ENCODE peak calls at places on chromosome 6, in five cellular contexts. N, H, A, U and I are unnamed samples. For H3K4me1, the result is how much of the 10 kb centered on the place peaks cover.

GRCh38 chr6:83844170-83844569 is 9.0 kb upstream of the RIPPLY2 start:
- DNase-seq in N (no peak), H (no peak), A (no peak), U (no peak), I (no peak)

GRCh38 chr6:39695447-39695846 is 29.8 kb downstream of the KIF6 start:
- DNase-seq in N (no peak), H (no peak), A (no peak), U (no peak), I (no peak)

GRCh38 chr6:162817196-162817595 is 89.4 kb downstream of the PACRG start:
- DNase-seq in N (no peak), H (no peak), A (no peak), U (no peak), I (no peak)

GRCh38 chr6:163983601-163984445 is 569.3 kb downstream of the QKI start:
- DNase-seq in N (peak), H (no peak), A (no peak), U (no peak), I (no peak)

GRCh38 chr6:38997128-38997761 is 51.3 kb upstream of the GLP1R start:
- DNase-seq in N (peak), H (peak), A (peak), U (peak), I (no peak)

GRCh38 chr6:21003780-21004541 is 469.7 kb downstream of the CDKAL1 start:
- DNase-seq in N (peak), H (no peak), A (peak), U (peak), I (no peak)

GRCh38 chr6:38233161-38233791 is 406.5 kb downstream of the BTBD9 start:
- DNase-seq in N (no peak), H (no peak), A (peak), U (no peak), I (no peak)

GRCh38 chr6:74602206-74602605 is 603.6 kb downstream of the COL12A1 start:
- DNase-seq in N (no peak), H (no peak), A (no peak), U (no peak), I (no peak)

GRCh38 chr6:119501798-119502483 is 152.4 kb upstream of the MAN1A1 start:
- DNase-seq in N (no peak), H (no peak), A (no peak), U (no peak), I (no peak)

DNA sequence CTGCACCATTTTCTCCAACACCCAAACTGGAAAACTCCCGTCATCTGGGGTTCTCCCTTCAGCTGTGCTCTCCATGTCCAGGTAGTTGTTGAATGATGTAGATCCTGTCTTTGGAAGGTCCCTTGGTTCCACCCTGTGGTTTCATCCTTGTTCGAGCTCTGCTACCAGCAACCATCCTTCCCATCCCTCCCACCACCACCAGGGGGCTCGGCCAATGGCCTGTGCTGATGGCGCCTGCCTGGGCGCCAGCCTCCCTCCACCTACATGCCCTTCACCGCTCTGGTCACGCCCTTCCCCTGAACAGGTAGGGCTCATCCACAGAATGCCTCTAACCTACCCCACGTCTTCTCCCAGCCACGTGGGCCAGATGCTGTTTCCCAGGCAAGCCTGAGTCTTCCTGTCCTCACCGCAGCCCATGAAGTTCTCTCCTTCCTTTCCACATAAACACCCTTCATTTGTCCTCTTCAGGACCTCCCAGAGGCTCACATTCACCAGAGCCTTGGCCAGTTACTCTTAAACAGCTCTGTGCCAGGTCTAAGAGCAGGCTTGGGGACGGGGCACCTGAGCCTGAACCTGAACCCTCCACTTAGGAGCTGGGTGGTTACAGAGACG is 75.1 kb upstream of the DUSP22 start:
- DNase-seq in N (peak), H (no peak), A (no peak), U (no peak), I (peak)
- TF ChIP-seq CTCF in N (no peak), H (peak), A (peak), U (peak), I (peak)

GRCh38 chr6:145544031-145544430 is 191.3 kb downstream of the EPM2A start:
- DNase-seq in N (peak), H (peak), A (peak), U (peak), I (no peak)

GRCh38 chr6:145546265-145546664 is 189.1 kb downstream of the EPM2A start:
- DNase-seq in N (no peak), H (no peak), A (no peak), U (no peak), I (no peak)

GRCh38 chr6:145540741-145541140 is 194.6 kb downstream of the EPM2A start:
- DNase-seq in N (no peak), H (no peak), A (no peak), U (no peak), I (no peak)

GRCh38 chr6:145547596-145548325 is 187.6 kb downstream of the EPM2A start:
- DNase-seq in N (no peak), H (peak), A (no peak), U (no peak), I (no peak)

DNA sequence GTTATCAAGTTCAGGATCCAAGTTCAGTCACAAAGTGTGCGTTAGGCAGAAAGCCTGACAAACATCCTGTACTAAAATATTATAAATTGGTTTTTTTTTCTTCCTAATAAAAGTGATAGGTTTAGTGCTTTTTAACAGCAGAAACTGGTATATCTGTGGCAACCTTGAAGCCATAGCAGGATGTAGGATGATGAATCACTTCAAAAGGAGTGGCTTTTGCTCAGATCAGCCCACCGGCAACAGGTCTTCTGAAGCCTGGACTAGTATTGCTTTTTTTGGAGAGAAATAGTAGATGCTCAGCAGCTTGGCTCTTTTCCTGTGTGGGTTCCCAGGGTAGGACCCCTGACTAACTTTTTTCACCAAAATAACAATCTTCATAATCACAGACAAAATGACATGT is 190.8 kb downstream of the EPM2A start:
- DNase-seq in N (no peak), H (no peak), A (no peak), U (no peak), I (no peak)
- H3K4me1 ChIP-seq in N (under half), H (under half), A (under half), U (under half), I (under half)

GRCh38 chr6:168822376-168822775 is 381.4 kb downstream of the SMOC2 start:
- DNase-seq in N (no peak), H (no peak), A (no peak), U (no peak), I (no peak)
- TF ChIP-seq CTCF in N (no peak), H (no peak), A (no peak), U (no peak), I (no peak)

DNA sequence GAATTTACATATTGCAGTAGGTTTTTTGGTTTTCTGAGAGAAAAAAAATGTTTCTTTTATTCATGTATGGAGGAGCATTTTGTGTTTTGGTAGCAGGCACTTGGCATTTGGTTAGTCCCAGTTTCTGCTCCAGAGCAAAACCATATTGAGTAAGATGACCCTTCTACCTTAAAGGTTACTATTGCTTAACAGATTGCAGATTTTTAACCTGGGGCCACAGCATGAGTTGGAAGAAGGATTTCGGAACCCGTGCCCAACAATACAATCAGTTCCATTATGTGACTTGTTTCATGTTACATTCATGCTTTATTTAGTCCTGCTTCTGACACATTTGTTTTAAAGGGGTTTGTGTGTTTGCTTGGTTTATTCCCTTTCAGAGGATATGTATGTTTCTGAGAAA is 496.3 kb downstream of the TFAP2B start:
- DNase-seq in N (no peak), H (no peak), A (no peak), U (no peak), I (no peak)
- H3K4me1 ChIP-seq in N (under half), H (under half), A (under half), U (under half), I (under half)

DNA sequence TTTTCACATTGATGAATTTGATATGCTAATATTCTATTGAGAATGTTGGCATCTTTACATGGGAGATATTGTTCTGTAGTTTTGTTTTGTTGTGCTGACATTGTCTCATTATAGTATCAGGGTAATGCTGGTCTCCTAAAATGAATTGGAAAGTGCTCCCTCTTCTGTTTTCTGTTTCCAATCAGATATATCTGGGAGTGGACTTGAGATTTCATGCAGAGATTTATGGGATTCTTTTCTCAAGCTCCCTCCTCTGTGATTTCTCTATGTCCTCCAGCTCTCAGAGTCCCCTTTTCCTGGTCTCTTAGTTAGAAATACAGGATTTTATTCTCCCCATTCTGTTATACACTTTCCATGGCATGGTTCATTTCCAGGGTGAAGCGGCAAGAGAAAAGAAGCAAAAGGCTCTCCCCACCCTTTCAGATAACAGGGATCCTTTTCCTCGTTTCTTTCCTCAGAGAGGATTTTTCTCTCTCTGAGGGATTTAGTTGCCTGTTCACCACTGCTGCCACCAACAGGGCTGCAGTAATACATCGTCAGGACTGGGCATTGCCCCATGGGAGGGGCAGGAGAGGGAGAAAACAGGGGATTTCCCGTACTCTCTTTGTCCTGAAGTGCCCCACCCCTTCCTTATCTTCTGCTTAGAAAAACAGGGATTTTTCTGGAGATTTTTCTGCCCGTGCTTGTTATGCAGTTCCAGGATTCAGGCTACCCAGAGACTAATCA is 59.3 kb upstream of the STMND1 start:
- DNase-seq in N (peak), H (peak), A (peak), U (peak), I (no peak)
- TF ChIP-seq CTCF in N (peak), H (no peak), A (peak), U (peak), I (no peak)

GRCh38 chr6:1329708-1330107 is 17.8 kb downstream of the FOXQ1 start:
- DNase-seq in N (no peak), H (no peak), A (no peak), U (no peak), I (no peak)
- H3K4me1 ChIP-seq in N (under half), H (under half), A (under half), U (under half), I (under half)

DNA sequence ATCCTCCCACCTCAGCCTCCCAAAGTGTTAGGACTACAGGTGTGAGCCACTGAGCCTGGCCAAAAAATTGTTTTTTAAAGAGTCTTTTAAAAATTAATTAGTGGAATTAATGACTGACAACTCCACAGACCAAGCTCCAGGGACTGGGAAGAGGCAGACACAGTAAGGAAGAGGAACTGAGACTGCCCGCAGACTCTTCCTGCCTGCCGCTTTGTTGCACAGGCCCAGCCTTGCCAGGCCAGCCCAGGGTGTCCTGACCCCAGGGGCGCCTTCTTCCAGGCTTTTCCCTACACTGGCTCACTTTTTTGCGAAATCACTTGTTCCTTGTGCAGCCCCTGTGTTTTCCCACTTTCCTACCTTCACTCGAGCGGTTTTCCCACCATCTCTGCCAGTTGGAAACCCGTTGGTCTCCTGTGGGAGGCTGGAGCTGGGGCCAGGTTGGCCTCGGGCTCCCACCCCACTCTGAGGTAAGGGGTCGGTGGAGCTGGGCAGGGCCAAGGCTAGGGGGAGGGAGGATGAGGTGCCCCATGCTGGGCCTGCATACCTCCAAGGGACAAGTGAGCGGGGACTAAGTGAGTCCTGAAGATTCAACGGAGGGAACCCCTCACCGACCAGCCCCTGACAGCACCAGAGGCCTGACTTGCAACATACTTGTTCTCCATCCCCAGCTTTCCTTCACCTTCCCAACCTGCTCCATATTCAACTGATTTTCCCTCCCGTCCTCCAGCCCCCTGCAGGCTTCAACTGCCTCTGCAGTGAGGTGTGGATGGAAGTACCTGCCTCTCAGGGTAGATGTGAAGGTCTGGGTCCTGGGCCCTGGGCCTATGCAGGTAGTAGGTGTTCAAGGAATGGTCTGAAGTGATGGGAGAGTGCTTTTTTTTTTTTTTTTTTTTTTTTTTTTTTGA is 23.5 kb upstream of the SMIM29 start:
- DNase-seq in N (peak), H (peak), A (no peak), U (no peak), I (no peak)
- TF ChIP-seq CTCF in N (no peak), H (no peak), A (peak), U (no peak), I (no peak)

GRCh38 chr6:25014375-25014774 is 78.6 kb upstream of the RIPOR2 start:
- DNase-seq in N (no peak), H (no peak), A (no peak), U (no peak), I (no peak)
- H3K4me1 ChIP-seq in N (under half), H (under half), A (under half), U (under half), I (under half)